ENCODE peak calls at places on chromosomes 4 and X, in eight cellular contexts. I, W, A, T, K, J, C and U are unnamed samples. For H3K27me3, the result is how much of the 10 kb centered on the place peaks cover.

GRCh38 chrX:31350808-31351074 is 278.9 kb upstream of the FTHL17 start:
- DNase-seq in I (no peak), W (no peak), A (no peak), T (no peak), K (no peak), J (no peak), C (no peak), U (no peak)

GRCh38 chr4:140448830-140449229 is 21.4 kb upstream of the CLGN start:
- DNase-seq in I (no peak), W (no peak), A (no peak), T (no peak), K (no peak), J (no peak), C (no peak), U (no peak)

GRCh38 chrX:80511969-80512760 is 91.9 kb downstream of the TENT5D start:
- DNase-seq in I (peak), W (no peak), A (no peak), T (no peak), K (no peak), J (no peak), C (no peak), U (no peak)

GRCh38 chr4:13539721-13540445 is 4.4 kb downstream of the NKX3-2 start:
- DNase-seq in I (no peak), W (no peak), A (no peak), T (no peak), K (no peak), J (no peak), C (no peak), U (no peak)

GRCh38 chr4:122163301-122163700 is 11.2 kb downstream of the BLTP1 start:
- DNase-seq in I (no peak), W (no peak), A (no peak), T (no peak), K (no peak), J (no peak), C (no peak), U (no peak)

GRCh38 chr4:119647558-119647957 is 19.0 kb upstream of the PDE5A start:
- DNase-seq in I (no peak), W (no peak), A (no peak), T (no peak), K (no peak), J (no peak), C (no peak), U (no peak)

GRCh38 chrX:64342811-64343210 is 52.4 kb downstream of the MTMR8 start:
- DNase-seq in I (no peak), W (no peak), A (no peak), T (no peak), K (no peak), J (no peak), C (no peak), U (no peak)

GRCh38 chr4:148023782-148024181 is 291.9 kb downstream of the ARHGAP10 start:
- DNase-seq in I (no peak), W (no peak), A (no peak), T (no peak), K (no peak), J (no peak), C (no peak), U (no peak)

GRCh38 chrX:129115104-129115503 is 408.2 kb downstream of the SMARCA1 start:
- DNase-seq in I (peak), W (no peak), A (peak), T (no peak), K (no peak), J (no peak), C (no peak), U (no peak)

GRCh38 chrX:153074262-153074899 is 2.1 kb downstream of the PNMA6A start:
- DNase-seq in I (no peak), W (no peak), A (no peak), T (no peak), K (no peak), J (no peak), C (no peak), U (no peak)

GRCh38 chr4:3248178-3248480 is 830 bp upstream of the MSANTD1 start:
- DNase-seq in I (no peak), W (no peak), A (no peak), T (no peak), K (no peak), J (peak), C (no peak), U (no peak)

GRCh38 chr4:47837582-47838294 is at the start of gene CORIN:
- DNase-seq in I (peak), W (no peak), A (no peak), T (peak), K (no peak), J (no peak), C (no peak), U (no peak)

GRCh38 chr4:25810815-25811690 is 51.7 kb downstream of the SEL1L3 start:
- DNase-seq in I (no peak), W (no peak), A (no peak), T (no peak), K (no peak), J (no peak), C (no peak), U (no peak)

GRCh38 chr4:152901205-152901604 is 34.9 kb upstream of the FHDC1 start:
- DNase-seq in I (no peak), W (no peak), A (no peak), T (no peak), K (no peak), J (no peak), C (no peak), U (no peak)

GRCh38 chrX:101206471-101206870 is 13.1 kb upstream of the DRP2 start:
- DNase-seq in I (peak), W (no peak), A (no peak), T (no peak), K (no peak), J (no peak), C (no peak), U (no peak)

GRCh38 chrX:44914532-44915198 is 41.7 kb downstream of the KDM6A start:
- DNase-seq in I (no peak), W (no peak), A (no peak), T (no peak), K (no peak), J (no peak), C (no peak), U (no peak)

GRCh38 chr4:128229458-128229805 is 58.2 kb downstream of the PGRMC2 start:
- DNase-seq in I (no peak), W (no peak), A (no peak), T (no peak), K (no peak), J (no peak), C (no peak), U (no peak)

GRCh38 chrX:3142259-3143042 is 101.2 kb downstream of the ARSF start:
- DNase-seq in I (no peak), W (no peak), A (peak), T (no peak), K (no peak), J (no peak), C (no peak), U (no peak)

GRCh38 chrX:154352466-154352865 is 22.0 kb downstream of the FLNA start:
- DNase-seq in I (no peak), W (peak), A (no peak), T (no peak), K (no peak), J (no peak), C (no peak), U (no peak)

GRCh38 chr4:32435320-32435719 is 1715.2 kb downstream of the PCDH7 start:
- DNase-seq in I (no peak), W (no peak), A (no peak), T (no peak), K (no peak), J (no peak), C (no peak), U (no peak)

GRCh38 chr4:151644625-151645024 is 116.2 kb downstream of the GATB start:
- DNase-seq in I (peak), W (no peak), A (peak), T (no peak), K (no peak), J (no peak), C (no peak), U (no peak)

GRCh38 chr4:29081230-29081955 is 1638.8 kb upstream of the PCDH7 start:
- DNase-seq in I (no peak), W (no peak), A (no peak), T (no peak), K (no peak), J (no peak), C (no peak), U (no peak)

GRCh38 chrX:110412971-110413726 is 54.5 kb downstream of the RTL9 start:
- DNase-seq in I (peak), W (peak), A (peak), T (peak), K (peak), J (peak), C (peak), U (peak)

GRCh38 chr4:75696036-75696435 is 22.8 kb upstream of the G3BP2 start:
- DNase-seq in I (no peak), W (peak), A (no peak), T (no peak), K (no peak), J (no peak), C (no peak), U (no peak)

GRCh38 chr4:8907596-8908205 is 36.1 kb upstream of the HMX1 start:
- DNase-seq in I (no peak), W (no peak), A (no peak), T (peak), K (no peak), J (no peak), C (no peak), U (no peak)
- H3K27me3 ChIP-seq in I (under half), W (under half), A (under half), T (under half), K (half or more), J (under half), C (under half), U (under half)

DNA sequence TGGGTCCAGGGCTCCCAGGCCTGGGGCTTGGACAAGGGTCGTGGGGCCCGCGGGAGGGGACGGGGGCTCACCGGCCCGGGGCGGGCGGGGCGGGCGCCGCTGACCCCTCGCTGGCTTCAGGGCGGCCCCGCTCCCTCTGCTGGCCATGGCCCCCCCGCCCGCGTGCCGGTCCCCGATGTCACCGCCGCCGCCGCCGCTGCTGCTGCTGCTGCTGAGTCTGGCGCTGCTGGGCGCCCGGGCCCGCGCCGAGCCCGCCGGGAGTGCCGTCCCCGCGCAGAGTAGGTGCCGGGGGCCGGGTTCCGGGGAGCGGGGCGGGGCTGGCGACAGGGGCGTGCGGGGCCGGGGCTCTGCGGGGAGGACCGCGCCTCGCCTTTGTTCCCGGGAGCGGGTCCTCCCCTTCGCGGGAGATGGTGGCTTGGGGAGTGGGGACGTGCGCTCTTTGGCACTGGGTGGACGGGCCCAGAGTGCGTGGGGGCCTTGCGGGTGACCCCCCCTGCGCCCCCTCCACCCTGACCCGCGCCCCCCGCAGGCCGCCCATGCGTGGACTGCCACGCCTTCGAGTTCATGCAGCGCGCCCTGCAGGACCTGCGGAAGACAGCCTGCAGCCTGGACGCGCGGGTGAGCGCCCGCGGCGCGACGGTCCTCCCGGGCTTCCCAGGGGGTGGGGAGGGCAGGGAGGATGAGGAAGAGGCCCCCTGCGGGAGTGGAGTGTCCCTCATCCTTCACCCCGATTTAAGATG is 16.8 kb upstream of the NAT8L start:
- DNase-seq in I (no peak), W (peak), A (peak), T (peak), K (no peak), J (no peak), C (peak), U (no peak)
- H3K27me3 ChIP-seq in I (under half), W (under half), A (under half), T (under half), K (under half), J (half or more), C (under half), U (under half)

DNA sequence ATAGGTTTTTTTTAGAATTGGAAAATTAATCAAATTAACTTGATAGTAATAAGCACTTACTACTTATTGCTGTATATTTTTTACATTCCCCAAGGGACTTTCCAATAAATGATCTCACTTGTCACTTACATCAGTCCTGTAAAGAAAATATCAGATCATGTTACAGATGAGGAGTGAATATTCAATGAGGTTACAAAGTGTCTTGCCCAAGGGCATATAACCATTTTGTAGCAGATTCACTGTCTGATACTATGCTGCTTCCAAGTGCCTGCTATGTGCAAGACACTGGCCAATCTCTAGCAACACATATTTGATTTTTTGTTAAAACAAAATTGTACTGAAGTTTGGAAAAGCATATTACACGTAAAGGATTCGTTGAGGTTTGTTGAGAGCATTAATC is 1287.7 kb downstream of the FAM133A start:
- DNase-seq in I (peak), W (no peak), A (no peak), T (no peak), K (no peak), J (no peak), C (no peak), U (no peak)
- H3K27me3 ChIP-seq in I (under half), W (under half), A (under half), T (under half), K (under half), J (under half), C (under half), U (under half)

GRCh38 chr4:110610940-110611785 is 11.7 kb downstream of the PITX2 start:
- DNase-seq in I (peak), W (no peak), A (no peak), T (peak), K (no peak), J (no peak), C (no peak), U (no peak)

GRCh38 chr4:110610620-110610939 is 12.3 kb downstream of the PITX2 start:
- DNase-seq in I (peak), W (no peak), A (no peak), T (no peak), K (no peak), J (no peak), C (no peak), U (no peak)

GRCh38 chr4:110612631-110613269 is 10.1 kb downstream of the PITX2 start:
- DNase-seq in I (peak), W (no peak), A (no peak), T (peak), K (no peak), J (no peak), C (no peak), U (no peak)

GRCh38 chr4:110613710-110614109 is 9.2 kb downstream of the PITX2 start:
- DNase-seq in I (peak), W (no peak), A (no peak), T (no peak), K (no peak), J (no peak), C (no peak), U (no peak)

DNA sequence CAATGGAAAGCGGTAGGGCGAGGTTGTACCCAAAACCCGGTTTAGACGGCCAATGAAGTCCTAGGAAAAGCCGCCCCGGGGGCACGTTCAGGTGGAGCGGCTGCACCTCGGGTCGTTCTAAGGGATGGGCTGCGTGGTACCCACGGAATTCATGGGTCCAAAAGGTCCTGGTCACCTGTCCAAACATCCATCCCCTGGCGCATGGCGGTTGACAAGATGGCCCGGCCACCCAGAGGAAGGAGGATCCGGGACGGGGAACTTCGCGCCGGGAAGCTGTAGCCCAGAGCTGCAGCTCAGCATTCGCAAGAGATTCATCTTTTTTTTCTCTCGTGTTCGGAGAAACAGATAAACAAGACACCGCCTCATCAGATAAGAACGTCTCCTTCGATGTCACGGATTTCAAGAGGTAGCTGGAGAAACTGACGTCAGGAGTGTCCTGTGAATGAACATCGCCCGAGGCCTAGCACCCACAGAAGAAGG is 10.9 kb downstream of the PITX2 start:
- DNase-seq in I (peak), W (no peak), A (no peak), T (peak), K (no peak), J (no peak), C (no peak), U (no peak)
- H3K27me3 ChIP-seq in I (under half), W (under half), A (under half), T (under half), K (half or more), J (half or more), C (under half), U (under half)